ENCODE peak calls at places on chromosomes 12 and 14, in nine cellular contexts. U is A549, S is kidney epithelial cell, F is astrocyte of the spinal cord, A is heart right ventricle, K is IMR-90, H is HL-60, D is cardiac muscle cell, W is uterus. L is an unnamed sample.

GRCh38 chr14:38391334-38391733 is 135.4 kb upstream of the CLEC14A start:
- DNase-seq in U (no peak), S (no peak), F (peak; percentile 60), A (no peak), K (peak; percentile 59), H (no peak), D (peak; percentile 56), W (no peak), L (peak; percentile 79)

GRCh38 chr12:180445-180844 is 33.5 kb downstream of the SLC6A12 start:
- DNase-seq in U (no peak), S (no peak), F (peak; percentile 39), A (peak; percentile 59), K (peak; percentile 58), H (peak; percentile 75), D (peak; percentile 47), W (no peak), L (peak; percentile 29)

GRCh38 chr12:120363274-120363855 is 5.6 kb downstream of the MSI1 start:
- DNase-seq in U (no peak), S (no peak), F (no peak), A (no peak), K (no peak), H (no peak), D (no peak), W (no peak), L (no peak)

GRCh38 chr12:51832708-51833107 is 15.8 kb downstream of the FIGNL2 start:
- DNase-seq in U (no peak), S (no peak), F (no peak), A (no peak), K (no peak), H (peak; percentile 54), D (peak; percentile 32), W (no peak), L (no peak)

GRCh38 chr12:58253663-58254062 is 312.3 kb downstream of the ATP23 start:
- DNase-seq in U (no peak), S (no peak), F (no peak), A (no peak), K (no peak), H (no peak), D (no peak), W (no peak), L (no peak)

GRCh38 chr12:131990066-131990979 is 40.6 kb downstream of the EP400 start:
- DNase-seq in U (no peak), S (no peak), F (peak; percentile 69), A (no peak), K (no peak), H (no peak), D (no peak), W (no peak), L (no peak)

GRCh38 chr12:9364224-9365176 is 156.3 kb upstream of the PZP start:
- DNase-seq in U (no peak), S (peak; percentile 55), F (peak; percentile 87), A (no peak), K (peak; percentile 70), H (peak; percentile 55), D (peak; percentile 59), W (no peak), L (peak; percentile 26)

GRCh38 chr12:91178139-91178561 is 4.5 kb downstream of the DCN start:
- DNase-seq in U (no peak), S (peak; percentile 16), F (peak; percentile 68), A (no peak), K (peak; percentile 62), H (no peak), D (peak; percentile 73), W (peak; percentile 59), L (peak; percentile 73)

GRCh38 chr14:67004521-67004920 is 184.7 kb upstream of the GARIN2 start:
- DNase-seq in U (no peak), S (no peak), F (no peak), A (no peak), K (no peak), H (no peak), D (no peak), W (no peak), L (no peak)

GRCh38 chr12:25151476-25151875 is 43.5 kb downstream of the DNAI7 start:
- DNase-seq in U (peak; percentile 35), S (peak; percentile 84), F (peak; percentile 97), A (peak; percentile 51), K (peak; percentile 100), H (no peak), D (peak; percentile 95), W (peak; percentile 54), L (peak; percentile 97)

DNA sequence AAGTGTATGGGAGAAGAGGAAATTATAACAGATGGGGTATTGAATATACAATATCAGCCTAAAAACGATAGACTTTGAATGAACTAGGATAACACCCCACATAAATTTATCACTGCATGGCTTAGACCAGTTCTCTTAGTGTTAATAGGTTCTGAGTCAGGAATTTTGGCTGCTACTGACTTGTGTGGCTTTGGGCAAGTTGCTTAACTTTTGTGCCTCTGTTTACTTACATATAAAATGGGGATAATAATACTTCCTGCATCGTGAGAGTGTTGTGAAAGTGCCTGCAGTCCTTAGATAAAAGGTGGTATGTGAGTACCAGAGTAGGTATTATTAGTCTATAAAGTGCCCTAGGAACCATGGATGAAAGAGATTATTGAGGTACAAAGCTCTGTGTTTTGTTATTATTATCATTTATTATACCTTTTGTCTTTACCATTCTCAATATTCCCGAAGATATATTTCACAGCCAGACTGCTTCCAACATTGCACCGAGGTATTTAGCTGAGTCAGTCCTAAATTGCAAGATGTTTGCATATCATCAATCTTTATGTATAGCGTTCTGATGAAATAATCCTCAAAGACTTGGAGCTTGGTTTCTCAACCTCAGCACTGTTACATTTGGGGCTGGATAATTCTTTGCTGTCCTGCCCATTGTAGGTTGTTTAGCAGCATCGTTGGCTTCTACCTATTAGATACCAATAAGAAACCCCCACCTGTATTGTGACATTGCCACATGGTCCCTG is 2.3 kb upstream of the PAWR start:
- DNase-seq in U (no peak), S (no peak), F (peak; percentile 37), A (no peak), K (peak; percentile 40), H (no peak), D (peak; percentile 30), W (no peak), L (no peak)
- H3K4me3 ChIP-seq in U (peak overlapping the region; percentile 88), S (no peak overlapping the region), F (no peak overlapping the region), A (no peak overlapping the region), K (peak overlapping the region; percentile 16), H (no peak overlapping the region), D (no peak overlapping the region), W (no peak overlapping the region), L (no peak overlapping the region)

DNA sequence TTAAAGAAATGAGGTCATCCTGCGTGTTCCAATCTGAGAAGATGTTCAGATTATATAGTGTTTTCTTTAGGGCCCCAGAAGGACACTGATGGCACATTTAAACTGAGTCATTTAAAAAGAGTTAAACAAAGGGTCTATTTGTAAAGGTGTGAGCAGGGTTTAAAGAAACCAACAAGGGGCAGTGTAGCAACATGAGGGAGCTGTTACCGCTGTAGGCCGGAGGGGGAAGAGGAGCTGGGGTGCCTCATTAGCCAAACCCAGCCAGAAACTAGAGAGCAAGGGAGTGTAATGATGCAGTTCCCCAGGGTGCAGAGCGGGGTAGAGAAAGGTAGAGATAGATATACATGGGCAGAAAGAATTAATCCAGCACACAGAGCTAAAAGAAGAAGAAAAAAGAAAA is 160.4 kb downstream of the TBX5 start:
- DNase-seq in U (no peak), S (no peak), F (no peak), A (no peak), K (no peak), H (no peak), D (peak; percentile 51), W (no peak), L (no peak)
- TF ChIP-seq CTCF in U (no peak), S (no peak), F (no peak), A (no peak), K (no peak), H (no peak), D (peak; percentile 35), W (no peak), L (no peak)

GRCh38 chr14:73630009-73630780 is 14.6 kb upstream of the DNAL1 start:
- DNase-seq in U (no peak), S (no peak), F (no peak), A (no peak), K (no peak), H (no peak), D (no peak), W (no peak), L (no peak)

GRCh38 chr14:73637830-73638229 is 7.0 kb upstream of the DNAL1 start:
- DNase-seq in U (no peak), S (no peak), F (no peak), A (no peak), K (no peak), H (no peak), D (no peak), W (no peak), L (no peak)

GRCh38 chr14:73633115-73633514 is 11.7 kb upstream of the DNAL1 start:
- DNase-seq in U (no peak), S (no peak), F (no peak), A (no peak), K (no peak), H (peak; percentile 15), D (no peak), W (no peak), L (no peak)

GRCh38 chr14:73633517-73634332 is 11.1 kb upstream of the DNAL1 start:
- DNase-seq in U (peak; percentile 62), S (peak; percentile 23), F (peak; percentile 77), A (peak; percentile 59), K (peak; percentile 69), H (peak; percentile 22), D (peak; percentile 86), W (peak; percentile 59), L (peak; percentile 83)

DNA sequence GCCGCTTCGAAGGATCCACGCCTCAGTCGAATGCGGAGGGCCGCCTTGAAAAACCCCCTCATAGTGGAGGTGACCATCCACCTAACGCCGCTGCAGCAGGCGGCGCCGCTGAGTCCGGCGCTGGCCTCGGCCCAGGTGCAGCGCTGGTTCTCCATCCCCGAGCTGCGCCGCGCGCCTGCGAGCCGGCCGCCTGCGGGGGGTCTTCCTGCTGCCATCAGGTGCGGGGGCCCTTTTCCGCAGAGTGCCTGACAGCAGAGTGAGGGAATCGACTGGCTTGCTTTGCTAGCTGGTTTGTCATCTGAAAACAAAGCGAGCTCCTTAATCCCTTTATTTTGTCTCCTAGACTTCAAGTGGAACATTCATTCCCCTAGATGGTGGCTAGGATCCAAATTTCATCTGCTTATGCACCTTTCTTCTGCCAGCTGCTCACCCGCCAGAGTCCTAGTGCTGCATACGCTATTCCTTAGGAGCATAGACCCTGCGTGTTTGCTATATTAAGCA is 10.4 kb upstream of the DNAL1 start:
- DNase-seq in U (no peak), S (no peak), F (peak; percentile 24), A (peak; percentile 22), K (no peak), H (no peak), D (peak; percentile 43), W (no peak), L (peak; percentile 24)
- H3K4me3 ChIP-seq in U (no peak overlapping the region), S (peak overlapping the region; percentile 40), F (peak overlapping the region; percentile 40), A (peak overlapping the region; percentile 70), K (no peak overlapping the region), H (no peak overlapping the region), D (no peak overlapping the region), W (peak overlapping the region; percentile 54), L (peak overlapping the region; percentile 45)

DNA sequence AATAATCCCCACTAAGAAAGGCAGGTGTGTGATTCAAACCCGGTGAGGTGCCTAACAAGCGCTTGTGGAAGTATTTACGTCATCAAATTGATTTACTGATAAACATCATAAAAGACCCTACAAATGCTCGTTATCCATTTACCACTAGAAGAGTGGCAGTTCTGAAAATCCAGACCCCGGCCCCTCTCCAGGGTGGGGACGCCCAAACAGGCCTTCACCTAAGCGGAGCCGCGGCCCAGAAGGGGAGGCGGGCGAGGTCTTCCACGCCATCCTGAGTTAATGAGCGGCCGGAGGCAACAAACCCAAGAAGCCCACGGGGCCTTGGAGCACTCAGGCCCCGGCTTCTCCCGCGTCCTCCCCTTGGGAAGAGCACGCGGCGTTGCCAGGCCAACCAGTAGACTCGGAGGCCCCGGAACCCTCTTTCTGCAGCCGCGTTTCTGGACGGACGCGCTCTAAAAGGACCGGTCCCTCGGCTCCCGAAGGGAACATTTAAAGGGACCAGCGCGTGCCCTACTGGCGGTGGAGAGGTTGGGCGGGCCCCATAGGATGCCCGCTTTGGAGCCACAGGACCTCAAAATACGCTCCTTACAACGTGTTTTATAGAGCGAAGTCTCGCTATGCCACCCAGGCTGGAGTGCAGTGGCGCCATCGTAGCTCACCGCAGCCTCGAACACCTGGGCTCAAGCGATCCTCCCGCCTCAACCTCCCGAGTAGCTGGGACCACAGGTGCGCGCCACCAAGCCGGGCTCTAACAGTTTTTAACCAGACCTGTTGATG is 3.5 kb downstream of the PTPN21 start:
- DNase-seq in U (peak; percentile 91), S (no peak), F (peak; percentile 86), A (peak; percentile 87), K (peak; percentile 82), H (peak; percentile 25), D (peak; percentile 92), W (peak; percentile 73), L (peak; percentile 91)
- TF ChIP-seq CTCF in U (peak; percentile 22), S (peak; percentile 44), F (peak; percentile 36), A (no peak), K (peak; percentile 40), H (no peak), D (peak; percentile 48), W (peak; percentile 33), L (peak; percentile 25)

L was measured in cardiac fibroblast.